ENCODE peak calls at places on chromosomes 12 and 14, in seven cellular contexts. Z, Q, M, U, K, F and L are unnamed samples. For H3K4me1, the result is how much of the 10 kb centered on the place peaks cover.

GRCh38 chr12:89775336-89776005 is 66.8 kb upstream of the ATP2B1 start:
- DNase-seq in Z (no peak), Q (peak), M (no peak), U (no peak), K (no peak), F (peak), L (no peak)

GRCh38 chr12:133264173-133264572 is 28.5 kb upstream of the ANHX start:
- DNase-seq in Z (no peak), Q (no peak), M (no peak), U (no peak), K (no peak), F (no peak), L (peak)

GRCh38 chr12:14454098-14454907 is 88.8 kb downstream of the ATF7IP start:
- DNase-seq in Z (peak), Q (peak), M (peak), U (no peak), K (no peak), F (peak), L (peak)

GRCh38 chr12:54329756-54330155 is 4.8 kb downstream of the COPZ1 start:
- DNase-seq in Z (no peak), Q (no peak), M (no peak), U (no peak), K (no peak), F (no peak), L (no peak)

GRCh38 chr12:131494741-131495524 is 216.0 kb upstream of the SFSWAP start:
- DNase-seq in Z (no peak), Q (no peak), M (no peak), U (no peak), K (no peak), F (no peak), L (no peak)

GRCh38 chr12:13038491-13039161 is 5.6 kb upstream of the FAM234B start:
- DNase-seq in Z (peak), Q (peak), M (no peak), U (no peak), K (no peak), F (peak), L (no peak)

GRCh38 chr12:49538740-49539403 is at the start of gene KCNH3:
- DNase-seq in Z (peak), Q (peak), M (peak), U (peak), K (peak), F (peak), L (peak)

GRCh38 chr12:6903712-6904111 is 910 bp upstream of the LRRC23 start:
- DNase-seq in Z (no peak), Q (no peak), M (no peak), U (no peak), K (no peak), F (no peak), L (no peak)

GRCh38 chr14:99261916-99262787 is 9.8 kb downstream of the BCL11B start:
- DNase-seq in Z (no peak), Q (no peak), M (peak), U (no peak), K (peak), F (no peak), L (no peak)

GRCh38 chr12:114339626-114340025 is 66.3 kb downstream of the TBX5 start:
- DNase-seq in Z (peak), Q (peak), M (no peak), U (no peak), K (no peak), F (no peak), L (no peak)

GRCh38 chr14:99119554-99119953 is 152.4 kb downstream of the BCL11B start:
- DNase-seq in Z (no peak), Q (no peak), M (no peak), U (no peak), K (no peak), F (no peak), L (no peak)

GRCh38 chr14:73833024-73833423 is 18.6 kb upstream of the PTGR2 start:
- DNase-seq in Z (peak), Q (no peak), M (no peak), U (no peak), K (no peak), F (no peak), L (no peak)

GRCh38 chr12:116434155-116435065 is 124.8 kb upstream of the MAP1LC3B2 start:
- DNase-seq in Z (peak), Q (peak), M (no peak), U (peak), K (peak), F (peak), L (peak)

GRCh38 chr12:121033625-121034349 is 5.3 kb downstream of the OASL start:
- DNase-seq in Z (peak), Q (no peak), M (peak), U (no peak), K (no peak), F (peak), L (no peak)

GRCh38 chr12:80617733-80618132 is 89.7 kb upstream of the MYF6 start:
- DNase-seq in Z (no peak), Q (no peak), M (no peak), U (no peak), K (no peak), F (no peak), L (no peak)

GRCh38 chr14:104119700-104120251 is 18.6 kb upstream of the KIF26A start:
- DNase-seq in Z (no peak), Q (no peak), M (no peak), U (no peak), K (peak), F (no peak), L (no peak)

GRCh38 chr14:72745546-72745945 is 148.4 kb downstream of the DPF3 start:
- DNase-seq in Z (peak), Q (peak), M (no peak), U (no peak), K (no peak), F (peak), L (no peak)

GRCh38 chr12:122185494-122186082 is 2.7 kb downstream of the LRRC43 start:
- DNase-seq in Z (no peak), Q (no peak), M (no peak), U (no peak), K (no peak), F (no peak), L (no peak)

GRCh38 chr12:106226884-106227640 is 20.8 kb downstream of the CKAP4 start:
- DNase-seq in Z (peak), Q (peak), M (peak), U (no peak), K (no peak), F (peak), L (no peak)

GRCh38 chr12:131015581-131016337 is 62.1 kb downstream of the ADGRD1 start:
- DNase-seq in Z (no peak), Q (no peak), M (no peak), U (no peak), K (no peak), F (no peak), L (no peak)

GRCh38 chr12:110563702-110564470 is 19.2 kb downstream of the PPTC7 start:
- DNase-seq in Z (peak), Q (peak), M (no peak), U (no peak), K (no peak), F (no peak), L (peak)

GRCh38 chr12:110561471-110562201 is 21.5 kb downstream of the PPTC7 start:
- DNase-seq in Z (no peak), Q (no peak), M (no peak), U (no peak), K (no peak), F (no peak), L (no peak)

GRCh38 chr12:110565919-110566871 is 16.9 kb downstream of the PPTC7 start:
- DNase-seq in Z (no peak), Q (no peak), M (no peak), U (no peak), K (no peak), F (peak), L (peak)

GRCh38 chr12:110566993-110567392 is 16.1 kb downstream of the PPTC7 start:
- DNase-seq in Z (no peak), Q (no peak), M (no peak), U (no peak), K (no peak), F (no peak), L (no peak)

GRCh38 chr12:110564471-110564991 is 18.6 kb downstream of the PPTC7 start:
- DNase-seq in Z (no peak), Q (no peak), M (no peak), U (no peak), K (no peak), F (no peak), L (no peak)
- H3K4me1 ChIP-seq in Z (under half), Q (under half), M (half or more), U (under half), K (under half), F (under half), L (under half)

DNA sequence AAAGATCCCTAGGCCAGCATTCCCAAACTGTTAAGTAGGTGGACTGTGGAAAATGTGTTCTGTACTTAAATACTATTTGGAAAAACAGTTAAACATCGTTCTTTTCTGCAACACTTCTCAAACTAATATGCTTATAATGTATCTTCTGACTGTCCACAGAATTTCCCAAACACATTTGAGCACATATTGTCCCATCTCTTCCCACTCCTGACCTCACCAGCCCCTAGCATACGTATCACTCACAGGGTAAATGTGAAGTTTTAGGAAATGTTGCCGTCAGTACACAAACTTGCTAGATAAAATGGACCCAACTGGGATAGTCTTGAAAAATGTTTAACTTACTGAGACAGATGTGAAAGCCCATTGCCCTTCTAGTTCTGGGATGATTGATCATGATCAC is 27.7 kb downstream of the ARID2 start:
- DNase-seq in Z (no peak), Q (no peak), M (no peak), U (no peak), K (no peak), F (no peak), L (no peak)
- H3K27ac ChIP-seq in Z (peak), Q (no peak), M (no peak), U (peak), K (no peak), F (no peak), L (no peak)

GRCh38 chr12:104693493-104693892 is 236.7 kb downstream of the CHST11 start:
- DNase-seq in Z (no peak), Q (no peak), M (no peak), U (no peak), K (no peak), F (no peak), L (no peak)

GRCh38 chr12:104692335-104693218 is 235.8 kb downstream of the CHST11 start:
- DNase-seq in Z (no peak), Q (no peak), M (no peak), U (no peak), K (no peak), F (no peak), L (no peak)

GRCh38 chr12:104694161-104694560 is 237.4 kb downstream of the CHST11 start:
- DNase-seq in Z (peak), Q (no peak), M (no peak), U (no peak), K (no peak), F (no peak), L (no peak)

GRCh38 chr12:104695453-104696148 is 238.9 kb downstream of the CHST11 start:
- DNase-seq in Z (peak), Q (peak), M (peak), U (no peak), K (peak), F (peak), L (no peak)

GRCh38 chr12:104694711-104695110 is 238.0 kb downstream of the CHST11 start:
- DNase-seq in Z (no peak), Q (no peak), M (no peak), U (no peak), K (no peak), F (no peak), L (no peak)
- H3K4me3 ChIP-seq in Z (no peak), Q (no peak), M (no peak), U (no peak), K (no peak), F (no peak), L (no peak)

DNA sequence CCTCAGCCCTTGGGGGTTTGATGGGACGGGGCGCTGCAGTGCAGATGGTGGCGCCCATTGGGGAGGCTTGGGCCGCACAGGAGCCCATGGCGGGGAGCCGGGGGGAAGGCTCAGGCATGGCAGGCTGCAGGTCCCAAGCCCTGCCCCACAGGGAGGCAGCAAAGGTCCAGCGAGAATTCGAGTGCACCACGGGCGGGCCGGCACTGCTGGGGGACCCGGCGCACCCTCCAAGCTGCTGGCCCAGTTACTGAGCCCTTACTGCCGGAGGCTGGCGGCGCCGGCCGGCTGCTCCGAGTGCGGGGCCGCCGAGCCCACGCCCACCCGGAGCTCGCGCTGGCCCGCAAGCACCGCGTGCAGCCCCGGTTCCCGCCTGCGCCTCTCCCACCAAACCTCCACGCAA is 34.1 kb upstream of the NUBPL start:
- DNase-seq in Z (no peak), Q (no peak), M (no peak), U (no peak), K (no peak), F (no peak), L (no peak)
- H3K4me1 ChIP-seq in Z (under half), Q (under half), M (under half), U (under half), K (under half), F (under half), L (under half)

DNA sequence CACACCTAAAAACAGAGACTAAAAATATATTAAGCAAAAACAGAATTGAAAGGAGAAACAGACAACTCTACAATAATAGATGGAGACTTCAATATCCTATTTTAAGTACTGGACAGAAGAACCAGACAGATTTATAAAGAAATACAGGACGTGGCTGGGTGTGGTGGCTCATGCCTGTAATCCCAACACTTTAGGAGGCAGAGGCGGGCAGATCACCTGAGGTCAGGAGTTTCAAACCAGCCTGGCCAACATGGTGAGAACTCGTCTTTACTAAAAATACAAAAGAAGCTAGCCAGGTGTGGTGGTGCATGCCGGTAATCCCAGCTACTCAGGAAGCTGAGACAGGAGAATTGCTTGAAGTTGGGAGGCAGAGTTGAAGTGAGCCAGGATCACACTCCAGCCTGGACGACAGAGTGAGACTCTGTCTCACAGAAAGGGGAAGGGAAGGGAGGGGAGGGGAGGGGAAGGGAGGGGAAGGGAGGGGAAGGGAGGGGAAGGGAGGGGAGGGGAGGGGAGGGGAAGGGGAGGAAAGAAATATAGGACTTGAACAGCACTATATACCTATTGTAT is 53.0 kb downstream of the CDK17 start:
- DNase-seq in Z (no peak), Q (no peak), M (no peak), U (no peak), K (no peak), F (no peak), L (no peak)
- H3K27ac ChIP-seq in Z (no peak), Q (no peak), M (no peak), U (peak), K (peak), F (no peak), L (no peak)